ENCODE peak calls at places on chromosomes 12 and 14, in seven cellular contexts. One of them, this sample, is unnamed.

GRCh38 chr14:21825147-21825743 is 151.6 kb upstream of the OR4E1 start:
- DNase-seq in SK-N-SH: peak
- DNase-seq in GM12878: no peak
- DNase-seq in HCT116: peak
- DNase-seq in endothelial cell of umbilical vein: peak
- DNase-seq in suprapubic skin: no peak
- DNase-seq in spleen: no peak
- DNase-seq in this sample: no peak

GRCh38 chr14:42459171-42459685 is 852.6 kb downstream of the LRFN5 start:
- DNase-seq in SK-N-SH: no peak
- DNase-seq in GM12878: no peak
- DNase-seq in HCT116: no peak
- DNase-seq in endothelial cell of umbilical vein: no peak
- DNase-seq in suprapubic skin: no peak
- DNase-seq in spleen: no peak
- DNase-seq in this sample: no peak

GRCh38 chr14:35632276-35633071 is 98.5 kb downstream of the INSM2 start:
- DNase-seq in SK-N-SH: no peak
- DNase-seq in GM12878: no peak
- DNase-seq in HCT116: no peak
- DNase-seq in endothelial cell of umbilical vein: no peak
- DNase-seq in suprapubic skin: no peak
- DNase-seq in spleen: no peak
- DNase-seq in this sample: no peak

GRCh38 chr14:57009585-57010515 is 199.6 kb upstream of the OTX2 start:
- DNase-seq in SK-N-SH: peak
- DNase-seq in GM12878: no peak
- DNase-seq in HCT116: no peak
- DNase-seq in endothelial cell of umbilical vein: no peak
- DNase-seq in suprapubic skin: no peak
- DNase-seq in spleen: no peak
- DNase-seq in this sample: no peak

GRCh38 chr12:132638541-132639408 is 20.2 kb downstream of the P2RX2 start:
- DNase-seq in SK-N-SH: peak
- DNase-seq in GM12878: no peak
- DNase-seq in HCT116: no peak
- DNase-seq in endothelial cell of umbilical vein: peak
- DNase-seq in suprapubic skin: no peak
- DNase-seq in spleen: peak
- DNase-seq in this sample: no peak

GRCh38 chr12:87981495-87981894 is 47.7 kb downstream of the C12orf50 start:
- DNase-seq in SK-N-SH: no peak
- DNase-seq in GM12878: no peak
- DNase-seq in HCT116: no peak
- DNase-seq in endothelial cell of umbilical vein: no peak
- DNase-seq in suprapubic skin: no peak
- DNase-seq in spleen: no peak
- DNase-seq in this sample: no peak

GRCh38 chr12:913919-914718 is 35.4 kb downstream of the RAD52 start:
- DNase-seq in SK-N-SH: no peak
- DNase-seq in GM12878: no peak
- DNase-seq in HCT116: no peak
- DNase-seq in endothelial cell of umbilical vein: no peak
- DNase-seq in suprapubic skin: no peak
- DNase-seq in spleen: no peak
- DNase-seq in this sample: no peak

GRCh38 chr12:122839907-122840554 is 4.8 kb downstream of the HIP1R start:
- DNase-seq in SK-N-SH: no peak
- DNase-seq in GM12878: no peak
- DNase-seq in HCT116: no peak
- DNase-seq in endothelial cell of umbilical vein: no peak
- DNase-seq in suprapubic skin: no peak
- DNase-seq in spleen: peak
- DNase-seq in this sample: no peak

GRCh38 chr12:59403259-59403932 is 192.4 kb upstream of the SLC16A7 start:
- DNase-seq in SK-N-SH: peak
- DNase-seq in GM12878: no peak
- DNase-seq in HCT116: peak
- DNase-seq in endothelial cell of umbilical vein: peak
- DNase-seq in suprapubic skin: no peak
- DNase-seq in spleen: no peak
- DNase-seq in this sample: peak

GRCh38 chr14:57464013-57464730 is 29.5 kb downstream of the CCDC198 start:
- DNase-seq in SK-N-SH: no peak
- DNase-seq in GM12878: no peak
- DNase-seq in HCT116: no peak
- DNase-seq in endothelial cell of umbilical vein: no peak
- DNase-seq in suprapubic skin: no peak
- DNase-seq in spleen: no peak
- DNase-seq in this sample: no peak

GRCh38 chr14:96309128-96309906 is 53.3 kb downstream of the BDKRB1 start:
- DNase-seq in SK-N-SH: no peak
- DNase-seq in GM12878: no peak
- DNase-seq in HCT116: no peak
- DNase-seq in endothelial cell of umbilical vein: no peak
- DNase-seq in suprapubic skin: no peak
- DNase-seq in spleen: no peak
- DNase-seq in this sample: no peak

GRCh38 chr12:59736786-59737185 is 141.0 kb downstream of the SLC16A7 start:
- DNase-seq in SK-N-SH: no peak
- DNase-seq in GM12878: no peak
- DNase-seq in HCT116: no peak
- DNase-seq in endothelial cell of umbilical vein: peak
- DNase-seq in suprapubic skin: no peak
- DNase-seq in spleen: no peak
- DNase-seq in this sample: no peak

GRCh38 chr12:21542412-21542811 is 16.3 kb downstream of the SPX start:
- DNase-seq in SK-N-SH: no peak
- DNase-seq in GM12878: no peak
- DNase-seq in HCT116: no peak
- DNase-seq in endothelial cell of umbilical vein: no peak
- DNase-seq in suprapubic skin: no peak
- DNase-seq in spleen: no peak
- DNase-seq in this sample: no peak

GRCh38 chr12:27333311-27334009 is 824 bp downstream of the BMAL2 start:
- DNase-seq in SK-N-SH: peak
- DNase-seq in GM12878: no peak
- DNase-seq in HCT116: no peak
- DNase-seq in endothelial cell of umbilical vein: peak
- DNase-seq in suprapubic skin: peak
- DNase-seq in spleen: peak
- DNase-seq in this sample: peak

GRCh38 chr14:88837495-88837894 is 13.0 kb downstream of the TTC8 start:
- DNase-seq in SK-N-SH: no peak
- DNase-seq in GM12878: no peak
- DNase-seq in HCT116: no peak
- DNase-seq in endothelial cell of umbilical vein: no peak
- DNase-seq in suprapubic skin: no peak
- DNase-seq in spleen: no peak
- DNase-seq in this sample: no peak

GRCh38 chr14:76958975-76959710 is 69.4 kb downstream of the IRF2BPL start:
- DNase-seq in SK-N-SH: peak
- DNase-seq in GM12878: peak
- DNase-seq in HCT116: peak
- DNase-seq in endothelial cell of umbilical vein: peak
- DNase-seq in suprapubic skin: no peak
- DNase-seq in spleen: no peak
- DNase-seq in this sample: peak

GRCh38 chr14:76964695-76965094 is 63.8 kb downstream of the IRF2BPL start:
- DNase-seq in SK-N-SH: no peak
- DNase-seq in GM12878: no peak
- DNase-seq in HCT116: no peak
- DNase-seq in endothelial cell of umbilical vein: no peak
- DNase-seq in suprapubic skin: no peak
- DNase-seq in spleen: no peak
- DNase-seq in this sample: no peak

GRCh38 chr14:76963366-76963765 is 65.1 kb downstream of the IRF2BPL start:
- DNase-seq in SK-N-SH: no peak
- DNase-seq in GM12878: no peak
- DNase-seq in HCT116: no peak
- DNase-seq in endothelial cell of umbilical vein: no peak
- DNase-seq in suprapubic skin: no peak
- DNase-seq in spleen: no peak
- DNase-seq in this sample: peak

GRCh38 chr14:76962303-76962660 is 66.2 kb downstream of the IRF2BPL start:
- DNase-seq in SK-N-SH: no peak
- DNase-seq in GM12878: no peak
- DNase-seq in HCT116: no peak
- DNase-seq in endothelial cell of umbilical vein: no peak
- DNase-seq in suprapubic skin: no peak
- DNase-seq in spleen: peak
- DNase-seq in this sample: no peak

GRCh38 chr14:76961631-76962302 is 66.7 kb downstream of the IRF2BPL start:
- DNase-seq in SK-N-SH: no peak
- DNase-seq in GM12878: peak
- DNase-seq in HCT116: peak
- DNase-seq in endothelial cell of umbilical vein: peak
- DNase-seq in suprapubic skin: peak
- DNase-seq in spleen: peak
- DNase-seq in this sample: peak
- TF ChIP-seq POLR2AphosphoS5 in SK-N-SH: no peak
- TF ChIP-seq POLR2AphosphoS5 in GM12878: peak
- TF ChIP-seq POLR2AphosphoS5 in HCT116: peak
- TF ChIP-seq POLR2AphosphoS5 in endothelial cell of umbilical vein: peak
- TF ChIP-seq POLR2AphosphoS5 in suprapubic skin: no peak
- TF ChIP-seq POLR2AphosphoS5 in spleen: peak
- TF ChIP-seq POLR2AphosphoS5 in this sample: peak

GRCh38 chr12:98492580-98493140 is 22.7 kb upstream of the TMPO start:
- DNase-seq in SK-N-SH: no peak
- DNase-seq in GM12878: no peak
- DNase-seq in HCT116: no peak
- DNase-seq in endothelial cell of umbilical vein: peak
- DNase-seq in suprapubic skin: no peak
- DNase-seq in spleen: no peak
- DNase-seq in this sample: no peak
- H3K27ac ChIP-seq in SK-N-SH: no peak
- H3K27ac ChIP-seq in GM12878: no peak
- H3K27ac ChIP-seq in HCT116: no peak
- H3K27ac ChIP-seq in endothelial cell of umbilical vein: no peak
- H3K27ac ChIP-seq in suprapubic skin: no peak
- H3K27ac ChIP-seq in spleen: no peak
- H3K27ac ChIP-seq in this sample: no peak

GRCh38 chr12:43289412-43289811 is 262.6 kb downstream of the ADAMTS20 start:
- DNase-seq in SK-N-SH: no peak
- DNase-seq in GM12878: no peak
- DNase-seq in HCT116: no peak
- DNase-seq in endothelial cell of umbilical vein: peak
- DNase-seq in suprapubic skin: no peak
- DNase-seq in spleen: no peak
- DNase-seq in this sample: no peak
- TF ChIP-seq POLR2AphosphoS5 in SK-N-SH: no peak
- TF ChIP-seq POLR2AphosphoS5 in GM12878: no peak
- TF ChIP-seq POLR2AphosphoS5 in HCT116: no peak
- TF ChIP-seq POLR2AphosphoS5 in endothelial cell of umbilical vein: no peak
- TF ChIP-seq POLR2AphosphoS5 in suprapubic skin: no peak
- TF ChIP-seq POLR2AphosphoS5 in spleen: no peak
- TF ChIP-seq POLR2AphosphoS5 in this sample: no peak

DNA sequence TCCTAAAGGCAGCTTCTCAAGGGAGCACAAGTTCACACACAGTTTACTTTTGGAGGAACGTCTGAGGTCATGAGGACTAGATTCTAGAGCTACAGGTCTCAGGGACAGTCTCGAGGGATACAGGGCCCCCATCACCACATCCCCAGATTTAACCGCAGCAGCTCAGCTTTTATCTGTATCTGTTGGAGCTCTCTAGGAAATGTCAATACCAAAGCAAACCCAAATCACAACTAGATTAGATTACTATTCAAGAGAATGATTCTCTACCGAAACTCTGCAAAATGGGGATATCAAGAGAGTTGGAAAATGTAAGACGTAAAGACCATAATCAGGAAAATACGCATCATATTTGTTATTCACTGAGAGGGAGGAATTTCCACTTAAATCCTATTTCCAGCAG is 4.0 kb upstream of the MYRFL start:
- DNase-seq in SK-N-SH: no peak
- DNase-seq in GM12878: no peak
- DNase-seq in HCT116: no peak
- DNase-seq in endothelial cell of umbilical vein: no peak
- DNase-seq in suprapubic skin: no peak
- DNase-seq in spleen: no peak
- DNase-seq in this sample: no peak
- H3K27ac ChIP-seq in SK-N-SH: no peak
- H3K27ac ChIP-seq in GM12878: no peak
- H3K27ac ChIP-seq in HCT116: no peak
- H3K27ac ChIP-seq in endothelial cell of umbilical vein: no peak
- H3K27ac ChIP-seq in suprapubic skin: no peak
- H3K27ac ChIP-seq in spleen: no peak
- H3K27ac ChIP-seq in this sample: no peak

DNA sequence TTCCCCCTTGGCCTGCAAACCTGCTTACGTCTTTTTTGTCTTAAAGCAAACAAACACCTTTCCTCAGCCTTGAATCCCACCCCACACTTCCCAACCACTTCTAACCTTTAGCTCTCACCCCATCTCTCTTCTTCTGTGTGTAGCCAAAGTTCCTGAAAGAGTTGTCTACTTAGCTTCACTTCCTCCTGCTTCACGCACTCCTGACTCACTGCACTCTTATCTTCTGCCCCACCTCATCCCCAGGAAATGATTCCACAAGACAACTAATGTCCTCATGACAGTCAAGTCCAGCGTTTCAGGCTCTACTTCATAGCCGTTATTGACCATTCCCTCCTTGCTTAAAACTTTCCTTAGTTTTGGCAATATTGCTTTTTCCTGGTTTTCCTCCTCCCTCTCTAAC is 22.4 kb downstream of the EIF2B2 start:
- DNase-seq in SK-N-SH: no peak
- DNase-seq in GM12878: no peak
- DNase-seq in HCT116: no peak
- DNase-seq in endothelial cell of umbilical vein: peak
- DNase-seq in suprapubic skin: no peak
- DNase-seq in spleen: no peak
- DNase-seq in this sample: no peak
- TF ChIP-seq POLR2AphosphoS5 in SK-N-SH: no peak
- TF ChIP-seq POLR2AphosphoS5 in GM12878: no peak
- TF ChIP-seq POLR2AphosphoS5 in HCT116: no peak
- TF ChIP-seq POLR2AphosphoS5 in endothelial cell of umbilical vein: peak
- TF ChIP-seq POLR2AphosphoS5 in suprapubic skin: no peak
- TF ChIP-seq POLR2AphosphoS5 in spleen: no peak
- TF ChIP-seq POLR2AphosphoS5 in this sample: no peak